ENCODE peak calls at places on chromosome 22, in five cellular contexts. I is globus pallidus; C is activated naive CD8-positive, alpha-beta T cell treated with anti-CD3 and anti-CD28 coated beads, Interleukin-2, amount 50 U/mL, for 24 hours; R is stimulated activated CD8-positive, alpha-beta memory T cell treated with anti-CD3 and anti-CD28 coated beads, Interleukin-4, amount 100 ng/mL, for 4 hours; B is iris pigment epithelial cell. K is an unnamed sample.

GRCh38 chr22:36386351-36386899 is 1.3 kb downstream of the MYH9 start:
- DNase-seq in R (no peak), B (peak), C (peak), I (peak), K (peak)

GRCh38 chr22:46984751-46985506 is 222.5 kb downstream of the TBC1D22A start:
- DNase-seq in R (no peak), B (peak), C (no peak), I (no peak), K (no peak)

GRCh38 chr22:49514211-49514610 is 313.5 kb downstream of the BRD1 start:
- DNase-seq in I (no peak), C (no peak), R (no peak), B (no peak), K (no peak)

GRCh38 chr22:50027639-50028537 is 15.3 kb upstream of the IL17REL start:
- DNase-seq in I (no peak), C (peak), B (peak), R (no peak), K (no peak)

GRCh38 chr22:19576460-19577421 is 52.5 kb upstream of the CLDN5 start:
- DNase-seq in I (no peak), B (peak), C (peak), R (peak), K (peak)

GRCh38 chr22:40414306-40414705 is 43.9 kb downstream of the SGSM3 start:
- DNase-seq in I (no peak), C (no peak), R (no peak), B (peak), K (no peak)

GRCh38 chr22:46090631-46091201 is 59.6 kb upstream of the PPARA start:
- DNase-seq in R (no peak), B (no peak), C (no peak), I (no peak), K (no peak)

GRCh38 chr22:32699686-32700085 is 101.8 kb upstream of the TIMP3 start:
- DNase-seq in I (no peak), C (no peak), R (no peak), B (no peak), K (no peak)

GRCh38 chr22:35446365-35446764 is 46.4 kb downstream of the MCM5 start:
- DNase-seq in B (peak), I (no peak), R (no peak), C (no peak), K (no peak)

GRCh38 chr22:39024923-39025322 is 4.0 kb downstream of the APOBEC3D start:
- DNase-seq in I (no peak), B (no peak), C (no peak), R (no peak), K (no peak)

K was measured in OCI-M1.